ENCODE peak calls at places on chromosomes 6 and 20, in ten cellular contexts. U is GM12865; F is CD8-positive, alpha-beta T cell; O is A549; Q is astrocyte of the spinal cord; Z is psoas muscle; G is OCI-LY7; B is CD14-positive monocyte; A is cardiac fibroblast; S is body of pancreas. V is an unnamed sample.

GRCh38 chr6:24432611-24433010 is 29.9 kb downstream of the MRS2 start:
- DNase-seq in U (no peak), F (no peak), O (no peak), Q (no peak), Z (no peak), G (no peak), B (no peak), A (no peak), S (no peak), V (no peak)

GRCh38 chr20:53331151-53331973 is 262.3 kb downstream of the ZNF217 start:
- DNase-seq in U (no peak), F (no peak), O (peak; percentile 31), Q (peak; percentile 1), Z (peak; percentile 17), G (no peak), B (no peak), A (peak; percentile 4), S (no peak), V (no peak)

GRCh38 chr6:100346828-100347227 is 117.9 kb downstream of the SIM1 start:
- DNase-seq in U (peak; percentile 5), F (no peak), O (peak; percentile 3), Q (peak; percentile 90), Z (no peak), G (no peak), B (no peak), A (peak; percentile 65), S (no peak), V (no peak)

GRCh38 chr20:2820084-2820895 is 4.1 kb downstream of the TMEM239 start:
- DNase-seq in U (no peak), F (no peak), O (no peak), Q (peak; percentile 37), Z (no peak), G (no peak), B (no peak), A (peak; percentile 91), S (no peak), V (peak; percentile 21)

GRCh38 chr6:1622220-1622841 is 12.6 kb downstream of the FOXC1 start:
- DNase-seq in U (no peak), F (no peak), O (no peak), Q (no peak), Z (no peak), G (no peak), B (no peak), A (no peak), S (no peak), V (no peak)

GRCh38 chr20:62367483-62368302 is 581 bp upstream of the LAMA5 start:
- DNase-seq in U (peak; percentile 30), F (no peak), O (peak; percentile 71), Q (no peak), Z (peak; percentile 59), G (peak; percentile 66), B (no peak), A (no peak), S (no peak), V (no peak)

GRCh38 chr6:148358196-148358785 is 15.7 kb downstream of the SASH1 start:
- DNase-seq in U (no peak), F (no peak), O (no peak), Q (no peak), Z (peak; percentile 42), G (no peak), B (no peak), A (peak; percentile 86), S (no peak), V (no peak)

GRCh38 chr20:24763386-24764026 is 185.6 kb upstream of the CST7 start:
- DNase-seq in U (no peak), F (no peak), O (no peak), Q (no peak), Z (no peak), G (no peak), B (no peak), A (no peak), S (no peak), V (no peak)

GRCh38 chr20:35004051-35004725 is 48.5 kb downstream of the MYH7B start:
- DNase-seq in U (no peak), F (no peak), O (no peak), Q (no peak), Z (peak; percentile 4), G (no peak), B (no peak), A (no peak), S (no peak), V (no peak)

DNA sequence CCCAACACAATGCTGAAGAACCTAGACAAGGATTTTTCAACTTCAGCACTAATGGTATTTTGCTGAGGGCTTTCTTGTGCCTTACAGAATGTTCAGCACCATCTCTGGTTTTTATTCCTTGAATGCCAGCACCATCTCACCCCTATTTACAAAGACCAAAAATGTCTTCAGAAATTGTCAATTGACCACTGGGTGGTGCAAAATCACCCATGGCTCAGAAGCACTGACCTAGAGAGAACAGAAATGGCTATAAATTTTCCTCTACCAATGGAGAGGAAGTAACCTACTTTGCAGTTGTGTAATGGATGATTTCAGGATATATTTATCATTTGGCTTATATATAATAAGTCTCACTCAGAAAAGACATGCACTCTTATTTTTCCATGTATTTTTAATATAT is 431.0 kb upstream of the IRAK1BP1 start:
- DNase-seq in U (peak; percentile 19), F (no peak), O (peak; percentile 10), Q (peak; percentile 35), Z (no peak), G (no peak), B (no peak), A (peak; percentile 25), S (no peak), V (no peak)
- TF ChIP-seq CTCF in U (no peak), F (no peak), O (peak; percentile 21), Q (peak; percentile 36), Z (no peak), G (peak; percentile 45), B (no peak), A (peak; percentile 46), S (no peak), V (no peak)

GRCh38 chr20:36546111-36546736 is 4.9 kb downstream of the MYL9 start:
- DNase-seq in U (no peak), F (no peak), O (no peak), Q (no peak), Z (no peak), G (no peak), B (no peak), A (no peak), S (no peak), V (peak; percentile 28)

GRCh38 chr20:36547186-36548005 is 6.1 kb downstream of the MYL9 start:
- DNase-seq in U (no peak), F (no peak), O (no peak), Q (no peak), Z (no peak), G (no peak), B (no peak), A (no peak), S (no peak), V (no peak)

GRCh38 chr20:36548704-36549627 is 7.6 kb downstream of the MYL9 start:
- DNase-seq in U (no peak), F (no peak), O (no peak), Q (no peak), Z (no peak), G (no peak), B (no peak), A (no peak), S (no peak), V (peak; percentile 32)

GRCh38 chr20:36549628-36549941 is 8.3 kb downstream of the MYL9 start:
- DNase-seq in U (no peak), F (no peak), O (no peak), Q (no peak), Z (no peak), G (no peak), B (no peak), A (no peak), S (no peak), V (peak; percentile 32)

DNA sequence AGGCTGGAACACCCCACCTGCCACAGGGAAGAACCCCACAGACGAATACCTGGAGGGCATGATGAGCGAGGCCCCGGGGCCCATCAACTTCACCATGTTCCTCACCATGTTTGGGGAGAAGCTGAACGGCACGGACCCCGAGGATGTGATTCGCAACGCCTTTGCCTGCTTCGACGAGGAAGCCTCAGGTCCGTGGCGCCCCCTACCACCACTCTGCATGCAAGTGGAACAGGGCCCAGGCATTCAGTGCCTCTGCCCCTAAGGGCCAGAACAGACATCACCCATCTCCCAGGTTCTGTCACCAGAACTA is 6.6 kb downstream of the MYL9 start:
- DNase-seq in U (no peak), F (no peak), O (no peak), Q (no peak), Z (no peak), G (peak; percentile 29), B (no peak), A (no peak), S (no peak), V (peak; percentile 15)
- TF ChIP-seq CTCF in U (no peak), F (no peak), O (no peak), Q (peak; percentile 45), Z (no peak), G (peak; percentile 55), B (no peak), A (peak; percentile 13), S (no peak), V (peak; percentile 4)

DNA sequence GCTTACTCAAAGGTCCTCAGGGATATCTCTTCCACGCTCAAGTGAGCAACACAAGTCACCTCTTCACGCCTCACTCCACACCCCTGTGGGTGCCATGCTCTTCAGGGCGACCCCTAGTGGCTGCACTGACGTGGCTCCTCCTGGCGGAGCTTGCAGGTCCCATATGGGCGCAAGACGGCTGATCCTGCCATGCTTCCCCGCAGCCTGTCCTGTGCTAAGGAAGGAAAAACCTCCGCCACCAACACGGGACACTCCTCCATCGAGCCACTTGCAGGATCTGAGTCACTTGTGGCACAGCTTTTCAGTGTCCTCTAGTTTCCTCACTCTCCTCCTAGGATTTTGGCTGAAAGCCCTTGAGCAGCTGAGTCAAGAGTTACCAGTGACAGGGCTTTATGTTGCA is 90.7 kb downstream of the KHDC1L start:
- DNase-seq in U (peak; percentile 59), F (no peak), O (peak; percentile 56), Q (peak; percentile 6), Z (peak; percentile 30), G (peak; percentile 23), B (no peak), A (peak; percentile 15), S (peak; percentile 39), V (no peak)
- TF ChIP-seq CTCF in U (peak; percentile 45), F (no peak), O (no peak), Q (peak; percentile 49), Z (peak; percentile 24), G (peak; percentile 69), B (peak; percentile 22), A (peak; percentile 71), S (no peak), V (peak; percentile 12)

DNA sequence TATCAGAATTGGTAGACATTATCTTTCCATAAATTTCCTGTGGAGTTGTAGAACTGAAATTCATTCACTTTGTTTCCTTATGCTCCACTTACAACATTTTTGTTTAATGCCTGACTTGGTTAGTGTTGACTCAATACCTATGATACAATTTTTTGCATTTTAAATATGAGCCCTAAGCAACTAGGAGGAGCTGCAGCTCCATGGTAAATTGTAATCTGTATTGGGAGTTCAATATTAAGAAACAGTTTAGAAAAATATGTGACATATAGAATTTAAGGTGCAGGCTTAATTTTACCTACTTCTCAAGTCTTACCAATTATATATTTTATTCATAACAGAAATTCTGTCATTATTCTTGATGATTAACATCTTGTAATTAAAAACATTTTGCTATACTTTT is 868.3 kb downstream of the EYS start:
- DNase-seq in U (no peak), F (no peak), O (no peak), Q (no peak), Z (no peak), G (no peak), B (no peak), A (peak; percentile 17), S (no peak), V (no peak)
- TF ChIP-seq CTCF in U (no peak), F (no peak), O (no peak), Q (no peak), Z (no peak), G (no peak), B (no peak), A (no peak), S (no peak), V (no peak)

GRCh38 chr20:36745927-36746659 is at the start of gene NDRG3:
- DNase-seq in U (peak; percentile 97), F (peak; percentile 86), O (peak; percentile 93), Q (peak; percentile 91), Z (peak; percentile 95), G (peak; percentile 97), B (peak; percentile 93), A (peak; percentile 95), S (peak; percentile 94), V (peak; percentile 98)
- TF ChIP-seq CTCF in U (peak; percentile 10), F (no peak), O (no peak), Q (no peak), Z (peak; percentile 12), G (no peak), B (no peak), A (no peak), S (no peak), V (no peak)